ENCODE peak calls at places on chromosomes 7 and 10, in five cellular contexts. Q is ovary, J is IMR-90, W is H7, H is thoracic aorta. K is an unnamed sample.

GRCh38 chr7:66500087-66500486 is 128.6 kb upstream of the KCTD7 start:
- DNase-seq in Q (peak), J (no peak), W (no peak), H (no peak), K (no peak)

GRCh38 chr10:129774736-129775401 is 189.2 kb downstream of the EBF3 start:
- DNase-seq in Q (no peak), J (no peak), H (no peak), W (no peak), K (no peak)

GRCh38 chr7:139680676-139681462 is 96.9 kb downstream of the HIPK2 start:
- DNase-seq in J (peak), H (peak), Q (no peak), W (peak), K (no peak)

GRCh38 chr10:96960872-96961271 is 128.8 kb downstream of the LCOR start:
- DNase-seq in J (peak), Q (no peak), H (no peak), W (no peak), K (no peak)

GRCh38 chr7:69643708-69644445 is 45.6 kb downstream of the AUTS2 start:
- DNase-seq in Q (no peak), W (no peak), H (no peak), J (no peak), K (no peak)

GRCh38 chr7:371779-372545 is 82.0 kb downstream of the FOXL3 start:
- DNase-seq in J (no peak), Q (peak), H (no peak), W (peak), K (peak)

GRCh38 chr7:29328050-29328449 is 133.5 kb downstream of the CHN2 start:
- DNase-seq in H (no peak), W (no peak), Q (no peak), J (no peak), K (no peak)

GRCh38 chr7:46932656-46933424 is 649.1 kb downstream of the TNS3 start:
- DNase-seq in Q (no peak), J (peak), W (no peak), H (peak), K (peak)

GRCh38 chr10:86556933-86557649 is 35.5 kb upstream of the WAPL start:
- DNase-seq in H (no peak), J (no peak), Q (no peak), W (no peak), K (no peak)

GRCh38 chr10:77416327-77417135 is 221.1 kb downstream of the KCNMA1 start:
- DNase-seq in W (no peak), J (peak), Q (no peak), H (no peak), K (no peak)

GRCh38 chr7:150849204-150849775 is 3.0 kb upstream of the AOC1 start:
- DNase-seq in J (no peak), W (no peak), Q (no peak), H (no peak), K (no peak)

GRCh38 chr7:43584200-43584586 is 1.3 kb downstream of the STK17A start:
- DNase-seq in H (no peak), J (peak), W (no peak), Q (no peak), K (no peak)

GRCh38 chr7:116138202-116138801 is 72.0 kb upstream of the TES start:
- DNase-seq in H (no peak), Q (no peak), W (peak), J (peak), K (no peak)

GRCh38 chr10:26361351-26361750 is 76.8 kb upstream of the APBB1IP start:
- DNase-seq in J (no peak), W (no peak), Q (no peak), H (no peak), K (no peak)

GRCh38 chr7:26159243-26159642 is 7.2 kb downstream of the NFE2L3 start:
- DNase-seq in J (no peak), Q (no peak), H (no peak), W (no peak), K (no peak)

GRCh38 chr10:127945335-127945734 is 38.4 kb downstream of the PTPRE start:
- DNase-seq in H (no peak), W (no peak), J (peak), Q (no peak), K (no peak)

GRCh38 chr10:30027057-30028005 is 32.1 kb downstream of the JCAD start:
- DNase-seq in H (no peak), Q (peak), J (no peak), W (peak), K (peak)

GRCh38 chr7:139734395-139734794 is 43.4 kb downstream of the HIPK2 start:
- DNase-seq in Q (no peak), W (no peak), J (peak), H (peak), K (peak)

GRCh38 chr7:117034851-117035462 is 81.7 kb downstream of the ST7 start:
- DNase-seq in J (peak), H (no peak), Q (no peak), W (no peak), K (no peak)

GRCh38 chr7:17546206-17546998 is 247.9 kb downstream of the AHR start:
- DNase-seq in H (no peak), W (no peak), Q (no peak), J (peak), K (no peak)

GRCh38 chr10:118698421-118698820 is 56.3 kb downstream of the CACUL1 start:
- DNase-seq in W (no peak), H (no peak), J (peak), Q (no peak), K (no peak)

GRCh38 chr10:102633282-102633681 is 11.0 kb upstream of the TRIM8 start:
- DNase-seq in Q (peak), H (no peak), W (no peak), J (peak), K (no peak)

GRCh38 chr7:26759108-26759507 is 105.3 kb downstream of the SKAP2 start:
- DNase-seq in H (no peak), Q (no peak), J (no peak), W (no peak), K (no peak)

GRCh38 chr10:114897593-114897992 is 40.4 kb upstream of the TRUB1 start:
- DNase-seq in H (no peak), J (no peak), Q (no peak), W (no peak), K (no peak)

GRCh38 chr7:142932386-142933091 is 1.0 kb downstream of the TRPV5 start:
- DNase-seq in J (no peak), H (no peak), Q (no peak), W (peak), K (no peak)

GRCh38 chr10:19412531-19412930 is 363.9 kb downstream of the MALRD1 start:
- DNase-seq in W (peak), H (no peak), J (peak), Q (no peak), K (no peak)

GRCh38 chr7:49852619-49853462 is 79.4 kb downstream of the VWC2 start:
- DNase-seq in W (peak), Q (peak), J (peak), H (no peak), K (peak)

GRCh38 chr7:14886533-14886932 is 16.0 kb downstream of the DGKB start:
- DNase-seq in Q (no peak), W (no peak), J (no peak), H (no peak), K (no peak)

GRCh38 chr10:47421057-47421952 is 37.2 kb upstream of the ZNF488 start:
- DNase-seq in H (no peak), J (peak), W (no peak), Q (no peak), K (no peak)

GRCh38 chr7:98398567-98399372 is 2.1 kb downstream of the BAIAP2L1 start:
- DNase-seq in H (no peak), W (no peak), Q (no peak), J (no peak), K (no peak)
- H3K4me3 ChIP-seq in H (no peak), W (no peak), Q (no peak), J (peak), K (no peak)

DNA sequence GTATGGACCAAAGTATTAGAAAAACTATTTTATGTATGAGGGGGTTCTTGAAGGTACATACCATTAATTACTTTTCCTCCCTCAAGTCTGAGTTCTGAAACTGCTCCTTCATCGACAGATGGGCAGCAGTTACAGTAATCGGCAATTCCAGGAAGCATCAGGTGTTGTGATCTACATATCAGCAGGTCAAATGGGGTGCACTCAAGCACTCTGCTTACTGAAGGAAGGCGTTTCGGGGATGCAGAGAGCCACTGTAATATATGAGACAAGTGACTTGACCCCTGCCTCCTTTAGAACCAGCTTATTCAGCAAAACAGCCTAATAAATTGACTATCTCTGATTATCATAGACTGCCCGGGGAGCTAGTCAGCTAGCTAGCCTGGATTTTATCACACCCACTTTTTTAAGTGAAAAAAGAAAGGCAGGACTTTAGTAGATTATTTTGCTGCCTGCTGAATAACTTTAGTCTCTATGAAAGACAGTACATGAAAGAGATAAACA is 4.2 kb downstream of the SMNDC1 start:
- DNase-seq in W (no peak), H (no peak), J (no peak), Q (no peak), K (no peak)
- H3K4me3 ChIP-seq in W (no peak), H (no peak), J (no peak), Q (no peak), K (no peak)

DNA sequence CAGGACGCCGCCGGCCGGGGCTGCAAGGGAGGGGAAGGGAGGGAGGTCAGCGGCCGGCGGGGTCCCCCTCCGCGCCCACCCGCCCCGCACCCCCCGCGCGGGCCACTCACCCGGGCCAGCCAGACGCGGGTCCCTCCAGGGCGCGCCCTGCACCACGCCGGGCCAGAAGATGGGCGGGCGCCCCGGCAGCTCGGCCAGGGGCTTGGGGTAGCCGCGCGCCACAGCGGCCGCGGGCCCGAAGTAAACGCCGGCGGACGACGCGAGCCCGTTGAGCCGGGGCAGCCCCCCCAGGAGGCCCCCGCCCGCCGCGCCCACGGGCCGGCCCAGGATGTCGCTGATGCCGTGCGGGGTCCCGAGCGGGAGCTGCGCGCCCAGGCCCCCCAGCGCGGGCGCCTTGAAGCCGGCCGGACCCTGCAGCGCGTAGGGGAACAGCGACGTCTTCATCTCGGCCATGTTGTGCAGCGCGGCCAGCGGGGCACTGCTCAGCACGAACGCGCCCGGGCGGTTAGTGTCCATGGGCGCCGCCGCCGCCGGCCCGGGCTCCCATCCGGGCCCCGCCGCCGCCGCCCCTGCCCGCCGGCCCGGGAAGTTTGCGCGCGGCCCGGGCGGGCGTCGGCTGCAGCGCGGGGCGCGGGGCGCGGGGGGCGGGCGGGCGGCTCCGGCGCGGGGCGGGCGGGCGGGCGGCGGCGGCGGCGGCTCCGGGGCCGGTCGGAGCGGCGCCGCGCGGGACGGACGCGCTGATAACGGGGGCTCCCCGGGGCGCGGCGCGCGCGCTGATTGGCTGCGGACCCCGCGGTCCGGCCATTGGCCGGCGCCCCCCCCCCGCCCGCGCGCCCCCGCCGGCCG is at the start of gene NKX6-2:
- DNase-seq in W (peak), Q (no peak), J (no peak), H (no peak), K (no peak)
- H3K4me3 ChIP-seq in W (peak), Q (no peak), J (no peak), H (peak), K (no peak)

DNA sequence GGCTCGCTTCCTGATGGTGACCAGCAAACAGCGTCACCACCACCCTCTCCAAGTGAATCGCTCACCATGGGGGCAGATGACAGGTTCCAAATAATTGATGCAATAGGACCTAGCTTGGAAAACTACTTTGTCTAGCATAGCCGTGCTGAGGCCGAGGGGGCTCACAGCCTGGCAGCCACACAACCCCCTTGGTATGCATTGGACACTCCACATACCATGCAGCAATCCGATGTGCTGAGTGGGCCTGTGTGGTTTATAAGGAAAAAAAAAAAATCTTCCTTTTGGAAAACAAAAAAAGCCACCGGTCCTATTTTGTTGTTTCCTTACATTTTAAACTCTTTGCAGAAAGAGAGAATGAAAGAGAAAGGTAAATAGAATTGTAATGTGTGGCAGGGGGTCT is 15.1 kb downstream of the GATA3 start:
- DNase-seq in J (peak), W (no peak), H (no peak), Q (no peak), K (no peak)
- H3K4me3 ChIP-seq in J (no peak), W (no peak), H (no peak), Q (no peak), K (no peak)

K was measured in uterus.